ENCODE peak calls at places on chromosomes 4 and X, in nine cellular contexts. N is IMR-90, Z is foreskin keratinocyte, U is cardiac muscle cell, A is stomach, R is breast epithelium, L is right lobe of liver, X is heart right ventricle, S is AG04450. H is an unnamed sample.

GRCh38 chr4:55445921-55446577 is 50.3 kb downstream of the TMEM165 start:
- DNase-seq in N (peak; percentile 89), Z (peak; percentile 59), U (peak; percentile 32), A (no peak), R (no peak), L (no peak), X (no peak), S (peak; percentile 45), H (no peak)

GRCh38 chr4:294732-295131 is 10.5 kb downstream of the ZNF732 start:
- DNase-seq in N (no peak), Z (no peak), U (no peak), A (no peak), R (no peak), L (no peak), X (no peak), S (no peak), H (no peak)

GRCh38 chr4:95835672-95836071 is 4.2 kb upstream of the PDHA2 start:
- DNase-seq in N (no peak), Z (no peak), U (peak; percentile 3), A (no peak), R (no peak), L (no peak), X (peak; percentile 5), S (no peak), H (no peak)

GRCh38 chrX:103399744-103400143 is 23.4 kb downstream of the BEX3 start:
- DNase-seq in N (no peak), Z (no peak), U (no peak), A (no peak), R (no peak), L (no peak), X (no peak), S (no peak), H (no peak)

GRCh38 chrX:95427389-95427788 is 1257.3 kb upstream of the DIAPH2 start:
- DNase-seq in N (no peak), Z (peak; percentile 17), U (no peak), A (no peak), R (no peak), L (no peak), X (no peak), S (no peak), H (no peak)

GRCh38 chr4:184506527-184507121 is 32.3 kb upstream of the IRF2 start:
- DNase-seq in N (no peak), Z (no peak), U (no peak), A (no peak), R (no peak), L (no peak), X (no peak), S (no peak), H (no peak)

GRCh38 chr4:102794999-102795398 is 32.4 kb downstream of the UBE2D3 start:
- DNase-seq in N (no peak), Z (no peak), U (no peak), A (no peak), R (no peak), L (no peak), X (no peak), S (no peak), H (no peak)

GRCh38 chr4:172631832-172632231 is 536.8 kb upstream of the GALNT7 start:
- DNase-seq in N (no peak), Z (no peak), U (no peak), A (no peak), R (no peak), L (no peak), X (no peak), S (no peak), H (no peak)

GRCh38 chr4:84778041-84778440 is 188.4 kb downstream of the WDFY3 start:
- DNase-seq in N (peak; percentile 7), Z (no peak), U (peak; percentile 3), A (no peak), R (no peak), L (no peak), X (no peak), S (no peak), H (no peak)

GRCh38 chrX:3066555-3066954 is 25.3 kb downstream of the ARSF start:
- DNase-seq in N (peak; percentile 3), Z (peak; percentile 18), U (peak; percentile 32), A (no peak), R (no peak), L (peak; percentile 59), X (peak; percentile 11), S (no peak), H (no peak)

GRCh38 chrX:39125834-39126233 is 324.6 kb downstream of the MID1IP1 start:
- DNase-seq in N (no peak), Z (no peak), U (no peak), A (no peak), R (no peak), L (no peak), X (no peak), S (no peak), H (no peak)

GRCh38 chr4:162683659-162684370 is 482.9 kb downstream of the NAF1 start:
- DNase-seq in N (no peak), Z (peak; percentile 3), U (no peak), A (no peak), R (no peak), L (no peak), X (no peak), S (no peak), H (no peak)

GRCh38 chr4:153731239-153731638 is 28.6 kb downstream of the RNF175 start:
- DNase-seq in N (peak; percentile 64), Z (peak; percentile 94), U (peak; percentile 86), A (no peak), R (no peak), L (no peak), X (no peak), S (peak; percentile 43), H (no peak)

GRCh38 chr4:16250665-16251365 is 24.5 kb upstream of the TAPT1 start:
- DNase-seq in N (peak; percentile 49), Z (no peak), U (peak; percentile 47), A (no peak), R (no peak), L (peak; percentile 65), X (no peak), S (no peak), H (no peak)

GRCh38 chr4:3388461-3389185 is 53.1 kb upstream of the HGFAC start:
- DNase-seq in N (peak; percentile 73), Z (peak; percentile 46), U (peak; percentile 55), A (no peak), R (no peak), L (no peak), X (no peak), S (peak; percentile 10), H (no peak)

GRCh38 chr4:119570401-119570800 is 58.2 kb downstream of the PDE5A start:
- DNase-seq in N (peak; percentile 68), Z (no peak), U (no peak), A (no peak), R (no peak), L (no peak), X (no peak), S (peak; percentile 34), H (no peak)
- H3K27ac ChIP-seq in N (peak overlapping the region; percentile 34), Z (no peak overlapping the region), U (no peak overlapping the region), A (no peak overlapping the region), R (no peak overlapping the region), L (no peak overlapping the region), X (no peak overlapping the region), S (peak overlapping the region; percentile 53), H (no peak overlapping the region)

GRCh38 chr4:127141857-127142256 is 490.9 kb upstream of the INTU start:
- DNase-seq in N (peak; percentile 76), Z (no peak), U (peak; percentile 51), A (no peak), R (no peak), L (no peak), X (no peak), S (no peak), H (no peak)
- H3K27me3 ChIP-seq in N (no peaks in the 10 kb centered on the region), Z (no peaks in the 10 kb centered on the region), U (no peaks in the 10 kb centered on the region), A (no peaks in the 10 kb centered on the region), R (no peaks in the 10 kb centered on the region), L (no peaks in the 10 kb centered on the region), X (no peaks in the 10 kb centered on the region), S (no peaks in the 10 kb centered on the region), H (no peaks in the 10 kb centered on the region)

DNA sequence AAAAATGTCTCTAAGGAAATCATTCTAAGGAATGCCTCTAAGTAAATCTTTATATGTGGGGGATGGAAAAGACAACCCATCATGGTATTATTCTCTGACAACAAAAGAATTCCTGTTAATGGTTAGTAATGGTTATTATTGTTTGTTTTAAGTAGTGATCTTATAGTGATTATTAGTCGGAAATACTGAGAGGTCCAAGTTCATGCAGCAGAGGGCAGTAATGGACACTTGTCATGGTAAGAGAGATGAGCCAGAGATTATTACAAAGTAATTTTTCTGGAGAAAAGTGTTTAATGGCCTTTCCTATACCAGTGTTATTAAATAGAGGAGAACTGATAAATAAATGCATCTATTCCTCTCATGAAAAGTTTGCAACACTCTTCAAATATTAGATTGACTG is 8.1 kb upstream of the DKK2 start:
- DNase-seq in N (no peak), Z (no peak), U (no peak), A (no peak), R (no peak), L (no peak), X (no peak), S (no peak), H (no peak)
- TF ChIP-seq CTCF in N (peak; percentile 16), Z (peak; percentile 47), U (peak; percentile 17), A (no peak), R (no peak), L (peak; percentile 32), X (no peak), S (peak; percentile 18), H (no peak)

GRCh38 chrX:97547873-97548578 is 664.3 kb downstream of the RPA4 start:
- DNase-seq in N (peak; percentile 39), Z (no peak), U (peak; percentile 40), A (no peak), R (no peak), L (no peak), X (no peak), S (no peak), H (no peak)
- H3K27ac ChIP-seq in N (no peak overlapping the region), Z (no peak overlapping the region), U (no peak overlapping the region), A (no peak overlapping the region), R (no peak overlapping the region), L (no peak overlapping the region), X (no peak overlapping the region), S (no peak overlapping the region), H (no peak overlapping the region)

GRCh38 chr4:108166441-108167315 is 2.1 kb downstream of the LEF1 start:
- DNase-seq in N (no peak), Z (no peak), U (no peak), A (peak; percentile 54), R (no peak), L (no peak), X (no peak), S (no peak), H (peak; percentile 55)

GRCh38 chr4:108165601-108166000 is 3.1 kb downstream of the LEF1 start:
- DNase-seq in N (no peak), Z (no peak), U (no peak), A (no peak), R (no peak), L (no peak), X (no peak), S (no peak), H (no peak)

GRCh38 chr4:108168213-108168671 is 490 bp downstream of the LEF1 start:
- DNase-seq in N (peak; percentile 8), Z (no peak), U (no peak), A (no peak), R (no peak), L (no peak), X (no peak), S (no peak), H (peak; percentile 45)

GRCh38 chr4:108163352-108163751 is 5.4 kb downstream of the LEF1 start:
- DNase-seq in N (no peak), Z (no peak), U (no peak), A (no peak), R (no peak), L (no peak), X (no peak), S (no peak), H (no peak)

GRCh38 chr4:108166038-108166437 is 2.7 kb downstream of the LEF1 start:
- DNase-seq in N (no peak), Z (no peak), U (no peak), A (no peak), R (no peak), L (no peak), X (no peak), S (no peak), H (peak; percentile 34)
- H3K27me3 ChIP-seq in N (peaks cover 57% of the 10 kb centered on the region), Z (peaks cover 25% of the 10 kb centered on the region), U (peaks cover 17% of the 10 kb centered on the region), A (peaks cover 94% of the 10 kb centered on the region), R (no peaks in the 10 kb centered on the region), L (peaks cover 45% of the 10 kb centered on the region), X (peaks cover 99% of the 10 kb centered on the region), S (peaks cover 59% of the 10 kb centered on the region), H (peaks cover 11% of the 10 kb centered on the region)

H was measured in CD4-positive, alpha-beta T cell.